ENCODE peak calls at places on chromosome 18, in seven cellular contexts. C is NCI-H82, D is HEK293T, S is SJSA1, B is Ammon's horn, I is neural crest cell, O is GM19239. Y is an unnamed sample.

GRCh38 chr18:54359233-54359632 is 1.5 kb downstream of the C18orf54 start:
- DNase-seq in C (no peak), D (no peak), S (no peak), B (no peak), I (no peak), O (no peak), Y (no peak)

GRCh38 chr18:7090771-7091170 is 26.8 kb downstream of the LAMA1 start:
- DNase-seq in C (no peak), D (no peak), S (no peak), B (no peak), I (no peak), O (no peak), Y (no peak)

GRCh38 chr18:27094621-27095020 is 90.5 kb downstream of the CHST9 start:
- DNase-seq in C (no peak), D (no peak), S (no peak), B (no peak), I (no peak), O (no peak), Y (no peak)

GRCh38 chr18:77099501-77100370 is 32.8 kb downstream of the MBP start:
- DNase-seq in C (peak; percentile 9), D (no peak), S (no peak), B (no peak), I (no peak), O (no peak), Y (peak; percentile 24)

GRCh38 chr18:53093650-53094049 is 753.7 kb downstream of the DCC start:
- DNase-seq in C (peak; percentile 9), D (no peak), S (no peak), B (peak; percentile 38), I (no peak), O (no peak), Y (no peak)

GRCh38 chr18:57698571-57699276 is 77.1 kb upstream of the NARS1 start:
- DNase-seq in C (peak; percentile 91), D (no peak), S (no peak), B (peak; percentile 23), I (no peak), O (no peak), Y (no peak)

GRCh38 chr18:67932261-67932660 is 415.7 kb upstream of the DSEL start:
- DNase-seq in C (no peak), D (no peak), S (no peak), B (peak; percentile 16), I (no peak), O (no peak), Y (no peak)

GRCh38 chr18:61690418-61691138 is 202.2 kb downstream of the RNF152 start:
- DNase-seq in C (no peak), D (no peak), S (no peak), B (no peak), I (no peak), O (no peak), Y (no peak)

GRCh38 chr18:12930908-12931307 is 16.9 kb upstream of the SEH1L start:
- DNase-seq in C (no peak), D (no peak), S (no peak), B (no peak), I (no peak), O (no peak), Y (no peak)

GRCh38 chr18:57881818-57882413 is 78.8 kb upstream of the ATP8B1 start:
- DNase-seq in C (peak; percentile 85), D (peak; percentile 63), S (peak; percentile 68), B (peak; percentile 94), I (peak; percentile 71), O (peak; percentile 34), Y (peak; percentile 85)

GRCh38 chr18:36812686-36813085 is 16.1 kb downstream of the TPGS2 start:
- DNase-seq in C (no peak), D (no peak), S (no peak), B (peak; percentile 37), I (no peak), O (no peak), Y (no peak)

GRCh38 chr18:3061581-3062416 is 48.9 kb upstream of the LPIN2 start:
- DNase-seq in C (no peak), D (no peak), S (no peak), B (no peak), I (no peak), O (no peak), Y (no peak)

GRCh38 chr18:13243363-13243762 is 24.8 kb downstream of the LDLRAD4 start:
- DNase-seq in C (no peak), D (no peak), S (peak; percentile 25), B (no peak), I (no peak), O (no peak), Y (peak; percentile 22)

GRCh38 chr18:34773961-34774754 is 64.1 kb downstream of the DTNA start:
- DNase-seq in C (no peak), D (no peak), S (peak; percentile 53), B (peak; percentile 62), I (no peak), O (no peak), Y (no peak)

GRCh38 chr18:44826418-44827259 is 146.0 kb downstream of the SETBP1 start:
- DNase-seq in C (peak; percentile 41), D (no peak), S (peak; percentile 92), B (peak; percentile 87), I (no peak), O (no peak), Y (no peak)

GRCh38 chr18:36389811-36390581 is 92.5 kb downstream of the FHOD3 start:
- DNase-seq in C (peak; percentile 69), D (no peak), S (no peak), B (no peak), I (no peak), O (no peak), Y (peak; percentile 62)

GRCh38 chr18:75261430-75262223 is 51.0 kb downstream of the TSHZ1 start:
- DNase-seq in C (no peak), D (no peak), S (no peak), B (no peak), I (no peak), O (no peak), Y (no peak)

GRCh38 chr18:70422061-70422965 is 133.5 kb downstream of the SOCS6 start:
- DNase-seq in C (peak; percentile 14), D (no peak), S (peak; percentile 91), B (peak; percentile 55), I (no peak), O (no peak), Y (no peak)

GRCh38 chr18:11387880-11388279 is 221.5 kb upstream of the SLC35G4 start:
- DNase-seq in C (peak; percentile 45), D (peak; percentile 64), S (peak; percentile 72), B (peak; percentile 24), I (no peak), O (peak; percentile 16), Y (peak; percentile 35)

GRCh38 chr18:8614875-8615274 is 5.6 kb downstream of the RAB12 start:
- DNase-seq in C (peak; percentile 12), D (no peak), S (no peak), B (no peak), I (no peak), O (no peak), Y (no peak)

GRCh38 chr18:11040823-11041712 is 108.3 kb downstream of the PIEZO2 start:
- DNase-seq in C (peak; percentile 48), D (peak; percentile 46), S (no peak), B (peak; percentile 83), I (peak; percentile 62), O (peak; percentile 31), Y (peak; percentile 55)

GRCh38 chr18:61657066-61657732 is 235.6 kb downstream of the RNF152 start:
- DNase-seq in C (no peak), D (no peak), S (no peak), B (no peak), I (no peak), O (no peak), Y (no peak)

GRCh38 chr18:51054764-51055163 is 24.8 kb downstream of the SMAD4 start:
- DNase-seq in C (no peak), D (no peak), S (no peak), B (no peak), I (no peak), O (no peak), Y (no peak)

GRCh38 chr18:54228364-54228763 is 3.9 kb upstream of the MBD2 start:
- DNase-seq in C (no peak), D (no peak), S (no peak), B (no peak), I (no peak), O (no peak), Y (no peak)

GRCh38 chr18:42425025-42425424 is 470.0 kb downstream of the PIK3C3 start:
- DNase-seq in C (peak; percentile 7), D (no peak), S (no peak), B (no peak), I (no peak), O (no peak), Y (no peak)

GRCh38 chr18:49597556-49597955 is 35.7 kb downstream of the LIPG start:
- DNase-seq in C (peak; percentile 11), D (no peak), S (no peak), B (no peak), I (no peak), O (no peak), Y (no peak)

GRCh38 chr18:74820160-74820780 is 222.6 kb downstream of the ZNF407 start:
- DNase-seq in C (no peak), D (no peak), S (no peak), B (no peak), I (no peak), O (no peak), Y (no peak)

GRCh38 chr18:302097-302496 is 34.2 kb upstream of the THOC1 start:
- DNase-seq in C (no peak), D (no peak), S (no peak), B (no peak), I (no peak), O (no peak), Y (no peak)

GRCh38 chr18:61949946-61950345 is 57.1 kb upstream of the RNF152 start:
- DNase-seq in C (no peak), D (no peak), S (peak; percentile 86), B (no peak), I (no peak), O (no peak), Y (no peak)

GRCh38 chr18:61651145-61651879 is 241.5 kb downstream of the RNF152 start:
- DNase-seq in C (peak; percentile 5), D (no peak), S (no peak), B (no peak), I (no peak), O (no peak), Y (no peak)

GRCh38 chr18:79459946-79460345 is 64.2 kb downstream of the NFATC1 start:
- DNase-seq in C (no peak), D (no peak), S (no peak), B (no peak), I (no peak), O (no peak), Y (no peak)

Y was measured in D341Med.